ENCODE peak calls at places on chromosomes 6 and 20, in eight cellular contexts. E is stimulated activated CD4-positive, alpha-beta T cell treated with anti-CD3 and anti-CD28 coated beads, Interleukin-12 subunit alpha, Interleukin-12 subunit beta, amount 100 ng/mL, for 24 hours; J is skeletal muscle cell; Q is activated naive CD4-positive, alpha-beta T cell treated with anti-CD3 and anti-CD28 coated beads for 36 hours; I is CD8-positive, alpha-beta memory T cell; Y is NCI-H2107; W is GM06990; P is activated CD8-positive, alpha-beta T cell treated with anti-CD3 and anti-CD28 coated beads for 36 hours. K is an unnamed sample.

GRCh38 chr20:46683939-46684750 is 5.1 kb downstream of the TP53RK start:
- DNase-seq in E (no peak), J (peak), Q (no peak), I (no peak), Y (no peak), W (no peak), P (no peak), K (no peak)

GRCh38 chr6:169542491-169542890 is 159.3 kb downstream of the WDR27 start:
- DNase-seq in E (no peak), J (no peak), Q (no peak), I (no peak), Y (no peak), W (no peak), P (no peak), K (peak)

GRCh38 chr6:30463651-30464618 is 25.4 kb upstream of the HLA-E start:
- DNase-seq in E (no peak), J (no peak), Q (peak), I (peak), Y (no peak), W (peak), P (peak), K (peak)

GRCh38 chr20:58342104-58342945 is 32.8 kb downstream of the RAB22A start:
- DNase-seq in E (no peak), J (no peak), Q (no peak), I (no peak), Y (no peak), W (no peak), P (no peak), K (no peak)

GRCh38 chr6:72784581-72784980 is 162.7 kb downstream of the KCNQ5 start:
- DNase-seq in E (no peak), J (no peak), Q (no peak), I (no peak), Y (no peak), W (no peak), P (no peak), K (no peak)

GRCh38 chr20:890671-891070 is 25.5 kb downstream of the ANGPT4 start:
- DNase-seq in E (no peak), J (no peak), Q (no peak), I (no peak), Y (no peak), W (no peak), P (no peak), K (no peak)

GRCh38 chr6:118400582-118400981 is 147.5 kb upstream of the PLN start:
- DNase-seq in E (no peak), J (peak), Q (no peak), I (no peak), Y (no peak), W (no peak), P (no peak), K (no peak)

GRCh38 chr6:33442283-33442682 is 12.1 kb upstream of the ZBTB9 start:
- DNase-seq in E (no peak), J (no peak), Q (no peak), I (no peak), Y (no peak), W (no peak), P (no peak), K (no peak)

GRCh38 chr6:150028799-150029198 is 3.5 kb upstream of the RAET1L start:
- DNase-seq in E (no peak), J (no peak), Q (no peak), I (no peak), Y (no peak), W (no peak), P (no peak), K (no peak)

GRCh38 chr6:78243519-78243918 is 590.7 kb downstream of the MEI4 start:
- DNase-seq in E (no peak), J (no peak), Q (no peak), I (no peak), Y (no peak), W (no peak), P (no peak), K (no peak)

GRCh38 chr6:148251891-148252290 is 90.7 kb upstream of the SASH1 start:
- DNase-seq in E (no peak), J (peak), Q (no peak), I (no peak), Y (no peak), W (no peak), P (no peak), K (peak)

GRCh38 chr6:36066817-36067216 is 39.2 kb downstream of the MAPK14 start:
- DNase-seq in E (no peak), J (no peak), Q (no peak), I (no peak), Y (no peak), W (no peak), P (no peak), K (no peak)

GRCh38 chr6:150299873-150300485 is 68.8 kb upstream of the IYD start:
- DNase-seq in E (no peak), J (no peak), Q (no peak), I (no peak), Y (no peak), W (no peak), P (no peak), K (no peak)

GRCh38 chr20:62782149-62782892 is 14.0 kb upstream of the MRGBP start:
- DNase-seq in E (no peak), J (no peak), Q (no peak), I (no peak), Y (no peak), W (no peak), P (no peak), K (no peak)

GRCh38 chr20:10076126-10077080 is 41.6 kb downstream of the ANKEF1 start:
- DNase-seq in E (no peak), J (no peak), Q (no peak), I (no peak), Y (no peak), W (no peak), P (no peak), K (no peak)

GRCh38 chr6:15550724-15551123 is 112.1 kb downstream of the DTNBP1 start:
- DNase-seq in E (no peak), J (no peak), Q (no peak), I (no peak), Y (no peak), W (no peak), P (no peak), K (no peak)

GRCh38 chr20:22729616-22730236 is 145.4 kb upstream of the FOXA2 start:
- DNase-seq in E (no peak), J (no peak), Q (no peak), I (no peak), Y (no peak), W (no peak), P (no peak), K (no peak)

GRCh38 chr6:14123331-14124105 is 5.9 kb downstream of the CD83 start:
- DNase-seq in E (no peak), J (no peak), Q (no peak), I (no peak), Y (no peak), W (no peak), P (no peak), K (no peak)

GRCh38 chr20:63706027-63706695 is 1.6 kb downstream of the ARFRP1 start:
- DNase-seq in E (no peak), J (no peak), Q (no peak), I (no peak), Y (no peak), W (no peak), P (no peak), K (no peak)

GRCh38 chr6:35776364-35777215 is at the start of gene CLPSL2:
- DNase-seq in E (no peak), J (no peak), Q (no peak), I (no peak), Y (no peak), W (peak), P (peak), K (no peak)

GRCh38 chr6:13573669-13574110 is 711 bp upstream of the SIRT5 start:
- DNase-seq in E (no peak), J (no peak), Q (peak), I (no peak), Y (no peak), W (peak), P (peak), K (no peak)

GRCh38 chr6:163298079-163298807 is 116.3 kb upstream of the QKI start:
- DNase-seq in E (no peak), J (peak), Q (no peak), I (no peak), Y (no peak), W (no peak), P (no peak), K (no peak)

GRCh38 chr20:2840967-2841531 is 504 bp downstream of the VPS16 start:
- DNase-seq in E (peak), J (peak), Q (peak), I (peak), Y (no peak), W (peak), P (peak), K (no peak)

GRCh38 chr20:61251529-61252393 is at the start of gene CDH4:
- DNase-seq in E (no peak), J (no peak), Q (no peak), I (no peak), Y (no peak), W (no peak), P (no peak), K (no peak)

GRCh38 chr6:129543981-129544380 is 166.0 kb downstream of the ARHGAP18 start:
- DNase-seq in E (no peak), J (no peak), Q (no peak), I (no peak), Y (no peak), W (no peak), P (no peak), K (no peak)

GRCh38 chr6:15474196-15474595 is 188.6 kb downstream of the DTNBP1 start:
- DNase-seq in E (no peak), J (no peak), Q (no peak), I (no peak), Y (no peak), W (no peak), P (no peak), K (no peak)

GRCh38 chr6:155050311-155050710 is 55.2 kb downstream of the TIAM2 start:
- DNase-seq in E (peak), J (no peak), Q (peak), I (no peak), Y (no peak), W (peak), P (peak), K (no peak)

GRCh38 chr6:20182069-20182468 is 30.2 kb downstream of the MBOAT1 start:
- DNase-seq in E (no peak), J (no peak), Q (no peak), I (no peak), Y (no peak), W (no peak), P (no peak), K (no peak)

GRCh38 chr6:150719861-150720260 is 120.2 kb downstream of the PLEKHG1 start:
- DNase-seq in E (no peak), J (no peak), Q (no peak), I (no peak), Y (no peak), W (no peak), P (no peak), K (no peak)

GRCh38 chr6:44339763-44340625 is 2.5 kb upstream of the SPATS1 start:
- DNase-seq in E (no peak), J (peak), Q (peak), I (no peak), Y (no peak), W (no peak), P (peak), K (no peak)

GRCh38 chr6:150418825-150419594 is 50.2 kb downstream of the IYD start:
- DNase-seq in E (no peak), J (peak), Q (peak), I (peak), Y (peak), W (peak), P (peak), K (peak)

GRCh38 chr6:16402501-16402900 is 164.1 kb downstream of the GMPR start:
- DNase-seq in E (no peak), J (peak), Q (no peak), I (no peak), Y (no peak), W (no peak), P (no peak), K (no peak)

GRCh38 chr6:134821914-134822862 is 127.7 kb downstream of the ALDH8A1 start:
- DNase-seq in E (no peak), J (no peak), Q (no peak), I (no peak), Y (no peak), W (no peak), P (no peak), K (peak)

GRCh38 chr6:160198577-160199211 is 59.9 kb downstream of the SLC22A2 start:
- DNase-seq in E (no peak), J (no peak), Q (no peak), I (no peak), Y (no peak), W (no peak), P (no peak), K (no peak)

GRCh38 chr6:130928993-130929678 is 101.9 kb downstream of the SMLR1 start:
- DNase-seq in E (no peak), J (peak), Q (no peak), I (no peak), Y (no peak), W (no peak), P (no peak), K (no peak)

GRCh38 chr6:17381429-17382147 is 11.8 kb upstream of the CAP2 start:
- DNase-seq in E (no peak), J (peak), Q (no peak), I (no peak), Y (no peak), W (no peak), P (no peak), K (no peak)

GRCh38 chr20:36085686-36086267 is 68.8 kb upstream of the EPB41L1 start:
- DNase-seq in E (no peak), J (no peak), Q (no peak), I (no peak), Y (no peak), W (no peak), P (peak), K (no peak)

GRCh38 chr20:2866236-2866635 is 7.0 kb upstream of the PTPRA start:
- DNase-seq in E (no peak), J (no peak), Q (no peak), I (no peak), Y (no peak), W (no peak), P (peak), K (no peak)

GRCh38 chr6:73121421-73121993 is 103.8 kb downstream of the KHDC1L start:
- DNase-seq in E (no peak), J (peak), Q (no peak), I (no peak), Y (no peak), W (no peak), P (no peak), K (no peak)

GRCh38 chr20:63175031-63175895 is 40.7 kb downstream of the YTHDF1 start:
- DNase-seq in E (no peak), J (no peak), Q (no peak), I (no peak), Y (no peak), W (no peak), P (no peak), K (no peak)